ENCODE peak calls at places on chromosomes 4 and X, in four cellular contexts. I is D721Med, C is B cell, X is mesothelial cell of epicardium. Z is an unnamed sample.

GRCh38 chrX:37347420-37347819 is 1.7 kb upstream of the PRRG1 start:
- DNase-seq in I (no peak), C (no peak), X (no peak), Z (peak; percentile 59)

GRCh38 chrX:101450052-101450451 is 35.2 kb upstream of the ARMCX4 start:
- DNase-seq in I (no peak), C (no peak), X (no peak), Z (peak; percentile 1)

GRCh38 chrX:71301195-71301924 is at the start of gene ITGB1BP2:
- DNase-seq in I (no peak), C (no peak), X (no peak), Z (peak; percentile 67)

GRCh38 chr4:148116264-148116663 is 325.9 kb downstream of the NR3C2 start:
- DNase-seq in I (no peak), C (no peak), X (no peak), Z (peak; percentile 5)

GRCh38 chr4:3340703-3341088 is 47.9 kb downstream of the RGS12 start:
- DNase-seq in I (no peak), C (no peak), X (no peak), Z (no peak)

GRCh38 chr4:2365913-2366210 is 52.6 kb downstream of the ZFYVE28 start:
- DNase-seq in I (no peak), C (no peak), X (no peak), Z (no peak)

GRCh38 chr4:3777669-3778068 is 11.5 kb downstream of the ADRA2C start:
- DNase-seq in I (no peak), C (no peak), X (no peak), Z (no peak)

GRCh38 chrX:120308959-120309872 is 2.0 kb downstream of the TMEM255A start:
- DNase-seq in I (no peak), C (peak; percentile 68), X (no peak), Z (peak; percentile 52)

GRCh38 chrX:8867454-8867853 is 66.3 kb upstream of the FAM9A start:
- DNase-seq in I (no peak), C (no peak), X (no peak), Z (no peak)

GRCh38 chr4:100985576-100985975 is 361.8 kb downstream of the PPP3CA start:
- DNase-seq in I (no peak), C (no peak), X (no peak), Z (no peak)

GRCh38 chr4:77174426-77174825 is 17.4 kb downstream of the CCNG2 start:
- DNase-seq in I (no peak), C (no peak), X (no peak), Z (no peak)

GRCh38 chrX:48531359-48531954 is 8.1 kb upstream of the TBC1D25 start:
- DNase-seq in I (no peak), C (no peak), X (no peak), Z (peak; percentile 50)

GRCh38 chrX:152989292-152989658 is 4.6 kb downstream of the PNMA5 start:
- DNase-seq in I (no peak), C (no peak), X (no peak), Z (peak; percentile 50)

GRCh38 chrX:39653656-39654055 is 444.1 kb downstream of the BCOR start:
- DNase-seq in I (peak; percentile 16), C (no peak), X (no peak), Z (no peak)

GRCh38 chrX:42869659-42870476 is 91.9 kb upstream of the PPP1R2C start:
- DNase-seq in I (no peak), C (peak; percentile 38), X (no peak), Z (no peak)

GRCh38 chr4:133355636-133356035 is 206.5 kb downstream of the PCDH10 start:
- DNase-seq in I (no peak), C (no peak), X (no peak), Z (no peak)

GRCh38 chr4:106038908-106039307 is 143.6 kb downstream of the NPNT start:
- DNase-seq in I (no peak), C (no peak), X (no peak), Z (no peak)

GRCh38 chrX:41522071-41522470 is 74.9 kb downstream of the NYX start:
- DNase-seq in I (no peak), C (no peak), X (no peak), Z (no peak)

GRCh38 chrX:44698328-44698727 is 145.5 kb upstream of the DUSP21 start:
- DNase-seq in I (no peak), C (no peak), X (no peak), Z (no peak)

GRCh38 chrX:150269613-150270254 is 93.4 kb upstream of the MAMLD1 start:
- DNase-seq in I (no peak), C (no peak), X (no peak), Z (no peak)

GRCh38 chr4:110124721-110125120 is 73.7 kb downstream of the ELOVL6 start:
- DNase-seq in I (no peak), C (no peak), X (no peak), Z (no peak)

GRCh38 chr4:140971077-140971792 is 162.0 kb downstream of the RNF150 start:
- DNase-seq in I (no peak), C (no peak), X (no peak), Z (no peak)

GRCh38 chr4:10140866-10141759 is 24.5 kb upstream of the WDR1 start:
- DNase-seq in I (no peak), C (no peak), X (no peak), Z (no peak)

GRCh38 chrX:24204331-24204730 is 54.8 kb downstream of the ZFX start:
- DNase-seq in I (no peak), C (no peak), X (no peak), Z (no peak)

GRCh38 chr4:163300445-163300844 is 32.0 kb downstream of the NPY1R start:
- DNase-seq in I (no peak), C (no peak), X (no peak), Z (no peak)

GRCh38 chrX:114134465-114134864 is 449.4 kb upstream of the HTR2C start:
- DNase-seq in I (no peak), C (no peak), X (no peak), Z (no peak)

GRCh38 chr4:112633477-112634235 is 3.1 kb downstream of the ZGRF1 start:
- DNase-seq in I (no peak), C (no peak), X (no peak), Z (peak; percentile 25)

GRCh38 chrX:54564942-54565341 is 34.9 kb downstream of the GNL3L start:
- DNase-seq in I (no peak), C (no peak), X (no peak), Z (no peak)

GRCh38 chr4:47933798-47934197 is 19.4 kb upstream of the NFXL1 start:
- DNase-seq in I (no peak), C (no peak), X (no peak), Z (peak; percentile 56)

Z was measured in MV-4-11.